ENCODE peak calls at places on chromosomes 4 and X, in ten cellular contexts. One of them, this sample, is unnamed.

GRCh38 chr4:45931151-45931550 is 192.7 kb downstream of the GABRG1 start:
- DNase-seq in fibroblast of lung: no peak
- DNase-seq in dorsolateral prefrontal cortex: no peak
- DNase-seq in HL-60: no peak
- DNase-seq in H9: no peak
- DNase-seq in HCT116: no peak
- DNase-seq in WERI-Rb-1: no peak
- DNase-seq in H1: no peak
- DNase-seq in lung: no peak
- DNase-seq in uterus: no peak
- DNase-seq in this sample: no peak

GRCh38 chrX:20265726-20266681 is 705 bp downstream of the RPS6KA3 start:
- DNase-seq in HL-60: peak; percentile 14
- DNase-seq in uterus: peak; percentile 20
- DNase-seq in fibroblast of lung: no peak
- DNase-seq in H9: peak; percentile 26
- DNase-seq in lung: peak; percentile 29
- DNase-seq in WERI-Rb-1: peak; percentile 24
- DNase-seq in HCT116: no peak
- DNase-seq in dorsolateral prefrontal cortex: no peak
- DNase-seq in H1: no peak
- DNase-seq in this sample: no peak

GRCh38 chr4:110586137-110586850 is 36.6 kb downstream of the PITX2 start:
- DNase-seq in fibroblast of lung: peak; percentile 78
- DNase-seq in uterus: no peak
- DNase-seq in H1: no peak
- DNase-seq in dorsolateral prefrontal cortex: no peak
- DNase-seq in HL-60: no peak
- DNase-seq in H9: no peak
- DNase-seq in WERI-Rb-1: no peak
- DNase-seq in lung: no peak
- DNase-seq in HCT116: peak; percentile 31
- DNase-seq in this sample: peak; percentile 2

GRCh38 chrX:71652405-71652804 is 14.9 kb upstream of the LOC101059915 start:
- DNase-seq in H1: no peak
- DNase-seq in H9: no peak
- DNase-seq in WERI-Rb-1: peak; percentile 50
- DNase-seq in HL-60: peak; percentile 51
- DNase-seq in lung: peak; percentile 45
- DNase-seq in uterus: peak; percentile 43
- DNase-seq in dorsolateral prefrontal cortex: no peak
- DNase-seq in fibroblast of lung: peak; percentile 57
- DNase-seq in HCT116: peak; percentile 23
- DNase-seq in this sample: peak; percentile 18

GRCh38 chr4:9808077-9808476 is 26.6 kb downstream of the DRD5 start:
- DNase-seq in HL-60: no peak
- DNase-seq in uterus: no peak
- DNase-seq in dorsolateral prefrontal cortex: no peak
- DNase-seq in HCT116: no peak
- DNase-seq in lung: no peak
- DNase-seq in fibroblast of lung: no peak
- DNase-seq in WERI-Rb-1: no peak
- DNase-seq in H9: no peak
- DNase-seq in H1: no peak
- DNase-seq in this sample: no peak

GRCh38 chrX:23202316-23202715 is 132.3 kb upstream of the PTCHD1 start:
- DNase-seq in dorsolateral prefrontal cortex: no peak
- DNase-seq in fibroblast of lung: no peak
- DNase-seq in HL-60: no peak
- DNase-seq in lung: no peak
- DNase-seq in H9: no peak
- DNase-seq in HCT116: no peak
- DNase-seq in uterus: no peak
- DNase-seq in H1: no peak
- DNase-seq in WERI-Rb-1: no peak
- DNase-seq in this sample: no peak

GRCh38 chr4:170128219-170128804 is 38.6 kb upstream of the AADAT start:
- DNase-seq in lung: no peak
- DNase-seq in fibroblast of lung: no peak
- DNase-seq in dorsolateral prefrontal cortex: no peak
- DNase-seq in HL-60: no peak
- DNase-seq in HCT116: no peak
- DNase-seq in WERI-Rb-1: no peak
- DNase-seq in H9: no peak
- DNase-seq in H1: no peak
- DNase-seq in uterus: no peak
- DNase-seq in this sample: no peak

GRCh38 chr4:183971938-183972490 is 66.9 kb downstream of the STOX2 start:
- DNase-seq in fibroblast of lung: no peak
- DNase-seq in lung: no peak
- DNase-seq in H9: no peak
- DNase-seq in HL-60: no peak
- DNase-seq in H1: no peak
- DNase-seq in WERI-Rb-1: no peak
- DNase-seq in dorsolateral prefrontal cortex: no peak
- DNase-seq in HCT116: no peak
- DNase-seq in uterus: no peak
- DNase-seq in this sample: no peak

GRCh38 chrX:100642296-100642695 is 1.7 kb upstream of the SRPX2 start:
- DNase-seq in HCT116: no peak
- DNase-seq in WERI-Rb-1: no peak
- DNase-seq in lung: no peak
- DNase-seq in HL-60: no peak
- DNase-seq in H1: no peak
- DNase-seq in uterus: no peak
- DNase-seq in fibroblast of lung: no peak
- DNase-seq in H9: no peak
- DNase-seq in dorsolateral prefrontal cortex: no peak
- DNase-seq in this sample: no peak

GRCh38 chrX:155071694-155072215 is 447 bp downstream of the BRCC3 start:
- DNase-seq in WERI-Rb-1: no peak
- DNase-seq in HCT116: no peak
- DNase-seq in fibroblast of lung: no peak
- DNase-seq in uterus: no peak
- DNase-seq in H1: no peak
- DNase-seq in dorsolateral prefrontal cortex: no peak
- DNase-seq in H9: no peak
- DNase-seq in lung: peak; percentile 32
- DNase-seq in HL-60: peak; percentile 31
- DNase-seq in this sample: no peak

GRCh38 chr4:79609853-79610252 is 201.8 kb upstream of the GK2 start:
- DNase-seq in WERI-Rb-1: no peak
- DNase-seq in HCT116: no peak
- DNase-seq in H1: no peak
- DNase-seq in HL-60: no peak
- DNase-seq in fibroblast of lung: no peak
- DNase-seq in uterus: no peak
- DNase-seq in lung: no peak
- DNase-seq in H9: no peak
- DNase-seq in dorsolateral prefrontal cortex: no peak
- DNase-seq in this sample: no peak
- H3K27ac ChIP-seq in WERI-Rb-1: no peak overlapping the region
- H3K27ac ChIP-seq in HCT116: no peak overlapping the region
- H3K27ac ChIP-seq in H1: no peak overlapping the region
- H3K27ac ChIP-seq in HL-60: no peak overlapping the region
- H3K27ac ChIP-seq in fibroblast of lung: no peak overlapping the region
- H3K27ac ChIP-seq in uterus: no peak overlapping the region
- H3K27ac ChIP-seq in lung: no peak overlapping the region
- H3K27ac ChIP-seq in H9: no peak overlapping the region
- H3K27ac ChIP-seq in dorsolateral prefrontal cortex: no peak overlapping the region
- H3K27ac ChIP-seq in this sample: no peak overlapping the region

GRCh38 chr4:121070696-121071639 is 1.4 kb downstream of the NDNF start:
- DNase-seq in H9: peak; percentile 79
- DNase-seq in dorsolateral prefrontal cortex: no peak
- DNase-seq in H1: no peak
- DNase-seq in fibroblast of lung: peak; percentile 43
- DNase-seq in uterus: no peak
- DNase-seq in HL-60: peak; percentile 35
- DNase-seq in WERI-Rb-1: peak; percentile 84
- DNase-seq in lung: peak; percentile 67
- DNase-seq in HCT116: no peak
- DNase-seq in this sample: no peak

GRCh38 chr4:121070274-121070673 is 2.1 kb downstream of the NDNF start:
- DNase-seq in HL-60: no peak
- DNase-seq in H1: no peak
- DNase-seq in dorsolateral prefrontal cortex: no peak
- DNase-seq in HCT116: no peak
- DNase-seq in uterus: no peak
- DNase-seq in fibroblast of lung: no peak
- DNase-seq in lung: peak; percentile 31
- DNase-seq in WERI-Rb-1: peak; percentile 41
- DNase-seq in H9: peak; percentile 46
- DNase-seq in this sample: no peak

GRCh38 chr4:121071640-121072037 is 696 bp downstream of the NDNF start:
- DNase-seq in H9: no peak
- DNase-seq in fibroblast of lung: no peak
- DNase-seq in HCT116: no peak
- DNase-seq in lung: no peak
- DNase-seq in dorsolateral prefrontal cortex: no peak
- DNase-seq in uterus: no peak
- DNase-seq in HL-60: no peak
- DNase-seq in WERI-Rb-1: no peak
- DNase-seq in H1: no peak
- DNase-seq in this sample: no peak

GRCh38 chr4:121072080-121072835 is at the start of gene NDNF:
- DNase-seq in H9: peak; percentile 47
- DNase-seq in HL-60: peak; percentile 35
- DNase-seq in dorsolateral prefrontal cortex: no peak
- DNase-seq in lung: peak; percentile 75
- DNase-seq in uterus: peak; percentile 15
- DNase-seq in fibroblast of lung: peak; percentile 54
- DNase-seq in HCT116: no peak
- DNase-seq in WERI-Rb-1: peak; percentile 69
- DNase-seq in H1: no peak
- DNase-seq in this sample: no peak

DNA sequence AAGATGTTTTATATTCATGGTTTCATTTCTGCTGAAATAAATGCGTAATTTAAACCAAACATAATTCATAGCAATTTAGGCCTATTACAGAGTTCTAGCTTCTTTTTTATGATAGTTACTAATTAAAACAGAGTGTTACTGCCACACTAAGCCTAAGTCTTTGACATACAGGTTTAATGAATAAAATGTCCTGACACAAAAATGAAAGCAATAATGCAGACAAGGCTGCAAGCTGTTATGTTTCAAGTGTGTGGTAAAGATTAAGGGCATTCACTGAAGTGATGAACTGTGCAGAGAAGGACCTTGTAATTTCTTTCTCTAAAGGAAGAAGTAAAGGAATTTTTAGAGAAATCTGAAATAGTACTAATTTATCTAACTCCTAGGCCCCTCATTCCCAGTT is 2.9 kb downstream of the NDNF start:
- DNase-seq in lung: no peak
- DNase-seq in H1: no peak
- DNase-seq in fibroblast of lung: no peak
- DNase-seq in H9: no peak
- DNase-seq in HCT116: no peak
- DNase-seq in WERI-Rb-1: no peak
- DNase-seq in uterus: no peak
- DNase-seq in dorsolateral prefrontal cortex: no peak
- DNase-seq in HL-60: no peak
- DNase-seq in this sample: no peak
- H3K27me3 ChIP-seq in lung: no peaks in the 10 kb centered on the region
- H3K27me3 ChIP-seq in H1: peaks cover 12% of the 10 kb centered on the region
- H3K27me3 ChIP-seq in fibroblast of lung: no peaks in the 10 kb centered on the region
- H3K27me3 ChIP-seq in H9: peaks cover 4% of the 10 kb centered on the region
- H3K27me3 ChIP-seq in HCT116: peaks cover 5% of the 10 kb centered on the region
- H3K27me3 ChIP-seq in WERI-Rb-1: peaks cover 2% of the 10 kb centered on the region
- H3K27me3 ChIP-seq in uterus: no peaks in the 10 kb centered on the region
- H3K27me3 ChIP-seq in dorsolateral prefrontal cortex: no peaks in the 10 kb centered on the region
- H3K27me3 ChIP-seq in HL-60: peaks cover 23% of the 10 kb centered on the region
- H3K27me3 ChIP-seq in this sample: peaks cover 47% of the 10 kb centered on the region

DNA sequence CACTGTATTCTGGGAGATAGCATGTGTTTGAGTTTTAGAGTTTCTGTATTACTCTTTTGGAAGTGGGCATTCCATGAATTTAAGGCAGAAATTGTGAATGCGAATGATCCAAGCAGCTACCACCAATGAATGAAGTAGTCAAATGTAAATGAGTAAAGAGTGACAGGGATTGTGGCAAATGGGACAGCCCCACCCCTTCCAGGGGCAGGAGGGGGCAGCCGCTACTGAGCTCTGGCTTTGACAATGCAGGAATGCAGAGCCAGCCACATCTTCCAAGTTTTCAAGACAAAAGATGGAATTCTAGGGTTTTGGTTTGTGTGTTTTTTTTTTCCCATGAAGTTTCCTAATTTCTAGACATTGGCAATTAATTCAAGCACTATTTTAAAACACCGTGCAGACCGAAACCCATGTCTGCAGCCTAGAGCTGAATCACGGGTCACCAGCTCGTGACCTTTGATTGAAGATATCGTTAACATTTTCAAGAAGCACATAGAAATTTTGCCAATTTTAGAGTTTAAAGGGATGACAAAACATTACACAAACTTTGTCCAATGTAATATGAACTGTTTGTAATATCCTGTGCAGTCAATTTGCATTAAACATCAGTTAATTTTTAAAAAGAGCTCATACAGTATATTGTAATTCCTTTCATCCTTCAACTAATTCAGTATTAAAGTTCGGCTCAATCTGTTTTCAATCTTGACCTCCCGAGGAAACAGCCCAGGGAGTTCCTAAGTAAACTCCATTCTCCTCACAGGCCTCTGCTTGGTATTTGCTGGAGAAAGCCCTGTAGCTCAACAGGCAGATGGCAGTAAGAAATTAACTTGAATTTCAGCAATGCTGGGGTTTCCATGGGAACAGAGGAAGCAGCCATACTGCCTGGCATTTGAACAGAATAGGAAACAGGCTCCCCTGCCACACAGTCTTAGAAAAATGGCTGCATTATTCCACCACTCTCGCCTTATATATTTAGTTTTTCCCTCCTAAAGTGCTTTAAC is 83.4 kb downstream of the UCHL1 start:
- DNase-seq in uterus: no peak
- DNase-seq in WERI-Rb-1: peak; percentile 19
- DNase-seq in HCT116: no peak
- DNase-seq in H9: peak; percentile 66
- DNase-seq in dorsolateral prefrontal cortex: no peak
- DNase-seq in fibroblast of lung: peak; percentile 90
- DNase-seq in HL-60: no peak
- DNase-seq in lung: no peak
- DNase-seq in H1: no peak
- DNase-seq in this sample: no peak
- TF ChIP-seq CTCF in uterus: peak; percentile 33
- TF ChIP-seq CTCF in WERI-Rb-1: no peak
- TF ChIP-seq CTCF in HCT116: no peak
- TF ChIP-seq CTCF in H9: no peak
- TF ChIP-seq CTCF in dorsolateral prefrontal cortex: peak; percentile 68
- TF ChIP-seq CTCF in fibroblast of lung: peak; percentile 26
- TF ChIP-seq CTCF in HL-60: no peak
- TF ChIP-seq CTCF in lung: no peak
- TF ChIP-seq CTCF in H1: no peak
- TF ChIP-seq CTCF in this sample: no peak

DNA sequence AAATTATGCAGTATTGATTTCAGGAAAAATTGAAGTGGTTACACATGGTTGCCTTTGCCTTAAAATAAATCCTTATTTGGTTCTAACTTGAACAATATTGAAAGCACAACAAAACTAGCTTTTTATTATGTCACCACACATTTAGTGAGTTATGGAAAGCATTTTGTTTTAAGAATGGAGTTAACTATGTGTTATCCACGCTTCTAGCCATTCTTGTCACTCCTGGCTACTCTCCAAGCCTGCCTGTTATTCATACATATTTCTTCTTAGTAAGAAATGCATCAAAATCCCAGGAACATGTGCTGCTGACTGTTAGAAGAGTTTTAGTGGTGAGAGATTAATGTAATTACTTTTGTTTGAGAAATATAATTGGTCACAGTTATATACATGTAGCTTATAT is 73.9 kb downstream of the FAT4 start:
- DNase-seq in uterus: no peak
- DNase-seq in H1: no peak
- DNase-seq in lung: no peak
- DNase-seq in fibroblast of lung: peak; percentile 70
- DNase-seq in HCT116: no peak
- DNase-seq in HL-60: no peak
- DNase-seq in WERI-Rb-1: no peak
- DNase-seq in dorsolateral prefrontal cortex: no peak
- DNase-seq in H9: no peak
- DNase-seq in this sample: peak; percentile 23
- H3K27ac ChIP-seq in uterus: no peak overlapping the region
- H3K27ac ChIP-seq in H1: no peak overlapping the region
- H3K27ac ChIP-seq in lung: no peak overlapping the region
- H3K27ac ChIP-seq in fibroblast of lung: no peak overlapping the region
- H3K27ac ChIP-seq in HCT116: no peak overlapping the region
- H3K27ac ChIP-seq in HL-60: no peak overlapping the region
- H3K27ac ChIP-seq in WERI-Rb-1: no peak overlapping the region
- H3K27ac ChIP-seq in dorsolateral prefrontal cortex: no peak overlapping the region
- H3K27ac ChIP-seq in H9: no peak overlapping the region
- H3K27ac ChIP-seq in this sample: no peak overlapping the region